ENCODE peak calls at places on chromosome 5, in five cellular contexts. P is uterus, S is tibial artery, R is progenitor cell of endocrine pancreas, E is heart left ventricle. B is an unnamed sample.

GRCh38 chr5:78243639-78244038 is 50.9 kb downstream of the AP3B1 start:
- DNase-seq in P (no peak), S (no peak), R (no peak), E (no peak), B (no peak)

GRCh38 chr5:27087820-27088219 is 49.4 kb upstream of the CDH9 start:
- DNase-seq in P (no peak), S (no peak), R (no peak), E (no peak), B (no peak)

GRCh38 chr5:94402096-94402495 is 216.3 kb downstream of the KIAA0825 start:
- DNase-seq in P (no peak), S (no peak), R (no peak), E (no peak), B (no peak)

GRCh38 chr5:160524827-160525226 is 103.2 kb downstream of the PTTG1 start:
- DNase-seq in P (no peak), S (no peak), R (no peak), E (no peak), B (no peak)

GRCh38 chr5:128681096-128681495 is 143.1 kb upstream of the FBN2 start:
- DNase-seq in P (no peak), S (no peak), R (no peak), E (no peak), B (no peak)

GRCh38 chr5:10288600-10289213 is 19.0 kb downstream of the CMBL start:
- DNase-seq in P (no peak), S (no peak), R (no peak), E (peak; percentile 55), B (no peak)

GRCh38 chr5:150574818-150575537 is 65.5 kb upstream of the SYNPO start:
- DNase-seq in P (peak; percentile 12), S (no peak), R (no peak), E (no peak), B (no peak)

GRCh38 chr5:96320797-96321196 is 112.3 kb downstream of the PCSK1 start:
- DNase-seq in P (no peak), S (no peak), R (no peak), E (no peak), B (no peak)

GRCh38 chr5:173670130-173670591 is 53.7 kb upstream of the BOD1 start:
- DNase-seq in P (no peak), S (no peak), R (no peak), E (no peak), B (no peak)

GRCh38 chr5:6729400-6730310 is 16.4 kb downstream of the TENT4A start:
- DNase-seq in P (no peak), S (no peak), R (no peak), E (no peak), B (peak; percentile 38)

GRCh38 chr5:114362977-114363721 is 1.3 kb downstream of the KCNN2 start:
- DNase-seq in P (no peak), S (no peak), R (no peak), E (no peak), B (peak; percentile 49)

GRCh38 chr5:68024426-68024825 is 191.1 kb upstream of the PIK3R1 start:
- DNase-seq in P (no peak), S (no peak), R (no peak), E (no peak), B (no peak)

GRCh38 chr5:134267366-134268018 is 41.6 kb upstream of the PPP2CA start:
- DNase-seq in P (no peak), S (no peak), R (no peak), E (no peak), B (no peak)

DNA sequence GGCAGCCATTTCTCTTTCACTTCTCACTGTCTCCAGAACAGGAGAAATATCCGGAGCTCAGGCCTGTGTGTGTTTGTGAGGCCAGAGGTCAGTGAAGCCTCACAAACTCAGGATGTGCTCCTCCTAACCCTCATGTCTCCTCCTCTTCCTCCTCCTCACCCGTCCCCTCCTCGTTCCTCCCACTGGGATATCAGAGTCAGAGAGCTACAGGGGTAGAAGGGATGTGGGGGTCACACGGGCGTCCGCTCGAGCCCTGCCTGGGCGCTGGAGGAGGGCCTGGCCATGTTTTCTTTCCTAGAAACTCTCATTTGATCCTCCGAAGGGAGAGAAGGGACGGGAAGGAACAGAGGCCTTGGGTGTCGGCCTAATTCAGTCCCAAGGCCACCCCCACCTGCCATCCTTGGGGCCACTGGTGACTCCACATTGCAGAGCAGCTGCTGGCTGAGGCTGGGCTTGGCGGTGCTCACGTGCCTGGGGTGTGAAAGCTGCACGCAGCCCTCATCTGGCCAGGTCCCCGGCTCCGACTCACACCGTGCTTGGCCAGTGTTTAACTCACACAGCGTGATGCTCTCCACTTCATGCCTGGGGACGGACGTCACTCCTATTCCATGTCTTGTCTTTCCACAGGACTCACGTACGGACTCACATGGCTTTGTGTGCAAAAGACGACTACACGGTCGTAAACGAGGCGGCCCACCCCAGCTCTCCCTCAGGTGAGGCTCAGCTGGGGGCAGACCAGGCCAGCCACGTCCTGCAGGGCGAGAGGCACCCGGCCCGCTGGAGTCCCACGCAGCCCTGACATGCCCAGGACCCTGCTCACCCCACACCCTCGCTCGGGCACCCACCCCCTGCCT is 22.6 kb upstream of the SLC6A19 start:
- DNase-seq in P (no peak), S (no peak), R (no peak), E (no peak), B (peak; percentile 5)
- TF ChIP-seq CTCF in P (no peak), S (no peak), R (no peak), E (no peak), B (no peak)

DNA sequence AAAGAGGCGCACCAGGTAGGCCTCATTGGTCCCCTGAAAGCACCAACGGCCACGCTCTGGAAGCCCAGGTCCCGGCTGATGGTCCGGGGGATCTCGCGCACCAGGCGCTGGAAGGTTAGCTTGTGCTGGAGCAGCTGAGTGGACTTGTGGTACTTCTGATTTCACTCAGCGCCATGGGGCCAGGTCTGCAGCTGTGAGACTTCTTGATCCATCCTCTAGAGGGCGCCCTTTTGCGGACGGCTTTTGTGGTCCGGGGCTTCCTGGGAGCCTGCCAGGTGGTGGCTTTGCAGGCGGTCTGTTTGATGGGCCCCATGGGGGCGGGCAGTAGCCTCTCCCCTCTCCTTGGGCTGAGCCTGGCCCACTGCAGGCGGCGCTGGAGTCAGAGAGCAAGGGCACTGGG is 10.4 kb downstream of the TAF11L12 start:
- DNase-seq in P (no peak), S (no peak), R (no peak), E (no peak), B (no peak)
- TF ChIP-seq CTCF in P (no peak), S (no peak), R (peak; percentile 21), E (no peak), B (peak; percentile 56)

GRCh38 chr5:99169309-99169708 is 240.5 kb upstream of the CHD1 start:
- DNase-seq in P (no peak), S (no peak), R (no peak), E (no peak), B (no peak)
- TF ChIP-seq CTCF in P (no peak), S (no peak), R (peak; percentile 57), E (no peak), B (no peak)

DNA sequence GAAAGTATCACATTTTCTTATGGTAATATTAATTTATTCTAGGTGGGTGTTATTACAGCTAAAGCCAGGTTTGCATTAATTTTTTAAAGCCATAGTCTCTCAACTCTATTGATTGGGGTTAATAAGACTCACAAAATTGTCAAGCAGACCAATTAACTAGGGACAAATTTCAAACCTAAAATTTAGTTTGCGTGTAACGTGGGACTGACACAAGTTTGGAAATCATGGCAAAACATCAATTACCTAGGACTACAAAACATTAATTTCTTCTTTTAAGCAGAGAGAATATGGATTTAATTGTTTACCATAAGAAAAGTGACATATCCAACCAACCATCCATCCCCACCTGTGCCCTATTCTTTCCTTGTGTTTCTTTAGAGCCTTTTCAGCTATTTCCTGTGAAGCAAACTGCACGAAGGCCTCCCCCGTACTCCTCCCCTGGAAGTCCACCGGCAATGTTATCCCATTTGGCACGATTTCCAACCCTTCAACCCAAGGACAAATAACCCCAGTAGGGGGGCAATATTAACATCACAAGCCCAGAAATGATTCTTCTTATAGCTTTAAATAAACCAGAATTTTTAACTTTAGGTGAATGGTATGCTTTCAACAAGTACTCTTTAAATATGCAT is 4.4 kb downstream of the HNRNPH1 start:
- DNase-seq in P (no peak), S (peak; percentile 16), R (no peak), E (no peak), B (no peak)
- TF ChIP-seq CTCF in P (no peak), S (no peak), R (no peak), E (no peak), B (no peak)

GRCh38 chr5:81783401-81783800 is 32.5 kb upstream of the SSBP2 start:
- DNase-seq in P (no peak), S (no peak), R (no peak), E (no peak), B (no peak)

GRCh38 chr5:81779125-81779934 is 28.4 kb upstream of the SSBP2 start:
- DNase-seq in P (peak; percentile 71), S (peak; percentile 82), R (no peak), E (peak; percentile 58), B (no peak)

GRCh38 chr5:81778642-81779041 is 27.7 kb upstream of the SSBP2 start:
- DNase-seq in P (peak; percentile 41), S (no peak), R (no peak), E (no peak), B (no peak)

GRCh38 chr5:81782811-81783210 is 31.9 kb upstream of the SSBP2 start:
- DNase-seq in P (no peak), S (no peak), R (no peak), E (no peak), B (no peak)

DNA sequence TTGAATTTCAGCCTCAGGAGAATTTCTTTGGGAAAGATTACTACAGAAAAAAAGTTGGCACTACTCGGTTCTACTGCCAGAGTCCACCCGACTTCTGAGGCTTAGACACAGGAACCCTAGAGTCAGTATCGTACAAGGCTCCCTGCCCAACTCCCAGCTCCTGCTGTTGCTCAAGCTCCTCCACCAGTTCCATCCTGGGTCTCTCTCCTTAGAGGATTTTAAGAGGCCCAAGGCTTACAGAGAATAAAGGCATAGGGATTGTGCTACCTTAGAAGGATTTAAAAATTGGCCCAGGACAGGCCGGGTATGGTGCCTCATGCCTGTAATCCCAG is 29.0 kb upstream of the SSBP2 start:
- DNase-seq in P (no peak), S (no peak), R (no peak), E (no peak), B (no peak)
- TF ChIP-seq CTCF in P (no peak), S (no peak), R (no peak), E (no peak), B (no peak)

GRCh38 chr5:16585028-16585667 is 31.6 kb downstream of the RETREG1 start:
- DNase-seq in P (no peak), S (no peak), R (no peak), E (no peak), B (no peak)
- TF ChIP-seq CTCF in P (no peak), S (no peak), R (peak; percentile 30), E (peak; percentile 28), B (no peak)